ENCODE peak calls at places on chromosomes 1 and 21, in four cellular contexts. One of them, this sample, is unnamed.

GRCh38 chr1:115314111-115314510 is 23.9 kb downstream of the NGF start:
- DNase-seq in SK-N-MC: no peak
- DNase-seq in PC-3: no peak
- DNase-seq in lower lobe of right lung: no peak
- DNase-seq in this sample: no peak

GRCh38 chr1:59879556-59879955 is 47.0 kb downstream of the CYP2J2 start:
- DNase-seq in SK-N-MC: peak
- DNase-seq in PC-3: peak
- DNase-seq in lower lobe of right lung: peak
- DNase-seq in this sample: peak

GRCh38 chr1:167640051-167640450 is 10.0 kb downstream of the RCSD1 start:
- DNase-seq in SK-N-MC: no peak
- DNase-seq in PC-3: no peak
- DNase-seq in lower lobe of right lung: no peak
- DNase-seq in this sample: no peak

GRCh38 chr1:54967372-54967771 is 13.1 kb upstream of the TMEM61 start:
- DNase-seq in SK-N-MC: no peak
- DNase-seq in PC-3: peak
- DNase-seq in lower lobe of right lung: no peak
- DNase-seq in this sample: no peak

GRCh38 chr1:185969524-185969991 is 235.4 kb downstream of the HMCN1 start:
- DNase-seq in SK-N-MC: no peak
- DNase-seq in PC-3: peak
- DNase-seq in lower lobe of right lung: no peak
- DNase-seq in this sample: no peak

GRCh38 chr21:17848228-17848627 is 29.1 kb upstream of the C21orf91 start:
- DNase-seq in SK-N-MC: no peak
- DNase-seq in PC-3: peak
- DNase-seq in lower lobe of right lung: no peak
- DNase-seq in this sample: no peak

GRCh38 chr1:5967351-5968160 is 24.7 kb downstream of the NPHP4 start:
- DNase-seq in SK-N-MC: no peak
- DNase-seq in PC-3: no peak
- DNase-seq in lower lobe of right lung: no peak
- DNase-seq in this sample: no peak

GRCh38 chr1:17891205-17892110 is 136.3 kb downstream of the ACTL8 start:
- DNase-seq in SK-N-MC: no peak
- DNase-seq in PC-3: no peak
- DNase-seq in lower lobe of right lung: no peak
- DNase-seq in this sample: no peak

GRCh38 chr1:31704261-31705079 is 653 bp upstream of the COL16A1 start:
- DNase-seq in SK-N-MC: no peak
- DNase-seq in PC-3: peak
- DNase-seq in lower lobe of right lung: no peak
- DNase-seq in this sample: peak

GRCh38 chr1:169041371-169041770 is 65.1 kb upstream of the ATP1B1 start:
- DNase-seq in SK-N-MC: no peak
- DNase-seq in PC-3: no peak
- DNase-seq in lower lobe of right lung: no peak
- DNase-seq in this sample: no peak

GRCh38 chr1:222048030-222048632 is 306.2 kb upstream of the DUSP10 start:
- DNase-seq in SK-N-MC: no peak
- DNase-seq in PC-3: peak
- DNase-seq in lower lobe of right lung: no peak
- DNase-seq in this sample: no peak

GRCh38 chr21:45278156-45278911 is 9.4 kb downstream of the POFUT2 start:
- DNase-seq in SK-N-MC: no peak
- DNase-seq in PC-3: no peak
- DNase-seq in lower lobe of right lung: peak
- DNase-seq in this sample: peak

GRCh38 chr1:112524251-112524650 is 15.5 kb downstream of the WNT2B start:
- DNase-seq in SK-N-MC: no peak
- DNase-seq in PC-3: no peak
- DNase-seq in lower lobe of right lung: no peak
- DNase-seq in this sample: no peak

GRCh38 chr1:33372677-33373076 is 51.8 kb upstream of the A3GALT2 start:
- DNase-seq in SK-N-MC: no peak
- DNase-seq in PC-3: no peak
- DNase-seq in lower lobe of right lung: no peak
- DNase-seq in this sample: no peak

GRCh38 chr1:151131832-151132675 is 14.4 kb downstream of the SEMA6C start:
- DNase-seq in SK-N-MC: no peak
- DNase-seq in PC-3: no peak
- DNase-seq in lower lobe of right lung: no peak
- DNase-seq in this sample: peak

GRCh38 chr1:41874903-41875411 is 43.8 kb downstream of the HIVEP3 start:
- DNase-seq in SK-N-MC: no peak
- DNase-seq in PC-3: no peak
- DNase-seq in lower lobe of right lung: no peak
- DNase-seq in this sample: no peak

This sample was measured in stomach.